ENCODE peak calls at places on chromosomes 7 and 10, in eight cellular contexts. C, S, L, M, D, E, X and G are unnamed samples.

GRCh38 chr10:102473445-102474331 is 22.3 kb upstream of the C10orf95 start:
- DNase-seq in C (no peak), E (no peak), M (no peak), D (no peak), X (peak), S (no peak), L (no peak), G (no peak)

GRCh38 chr10:30818010-30818660 is 188.6 kb upstream of the LYZL2 start:
- DNase-seq in S (peak), D (no peak), E (no peak), M (peak), X (peak), C (no peak), L (no peak), G (peak)

GRCh38 chr10:70265032-70265689 is 18.6 kb downstream of the NPFFR1 start:
- DNase-seq in M (no peak), X (no peak), S (no peak), D (no peak), E (no peak), L (no peak), C (no peak), G (peak)

GRCh38 chr10:51718804-51719291 is 19.5 kb upstream of the CSTF2T start:
- DNase-seq in D (no peak), X (no peak), C (peak), M (no peak), S (peak), E (no peak), L (no peak), G (no peak)

GRCh38 chr7:135981958-135982646 is 4.9 kb upstream of the MTPN start:
- DNase-seq in D (no peak), C (no peak), S (no peak), L (no peak), M (no peak), X (no peak), E (no peak), G (no peak)

GRCh38 chr10:73084209-73084608 is 12.5 kb downstream of the P4HA1 start:
- DNase-seq in S (no peak), C (no peak), X (no peak), E (no peak), D (no peak), M (no peak), L (no peak), G (no peak)

GRCh38 chr10:62384057-62384446 is 9.9 kb downstream of the ZNF365 start:
- DNase-seq in S (peak), M (no peak), E (peak), D (peak), X (no peak), L (no peak), C (no peak), G (peak)

GRCh38 chr7:1707756-1708611 is 37.9 kb downstream of the ELFN1 start:
- DNase-seq in E (no peak), L (no peak), D (no peak), X (no peak), M (peak), C (no peak), S (no peak), G (no peak)

GRCh38 chr7:76086070-76086469 is 38.2 kb downstream of the MDH2 start:
- DNase-seq in S (peak), D (no peak), E (no peak), X (no peak), M (no peak), C (no peak), L (no peak), G (no peak)

GRCh38 chr10:16639457-16639856 is 117.8 kb upstream of the C1QL3 start:
- DNase-seq in E (no peak), S (no peak), X (no peak), M (no peak), C (no peak), D (no peak), L (no peak), G (no peak)

GRCh38 chr10:60414877-60415585 is 25.4 kb upstream of the ANK3 start:
- DNase-seq in L (no peak), S (peak), E (no peak), M (no peak), D (peak), X (no peak), C (peak), G (no peak)

GRCh38 chr7:74059681-74060588 is 23.7 kb upstream of the LIMK1 start:
- DNase-seq in S (no peak), L (no peak), D (no peak), E (no peak), C (no peak), M (no peak), X (peak), G (no peak)

GRCh38 chr7:82413237-82413636 is 30.3 kb downstream of the CACNA2D1 start:
- DNase-seq in C (no peak), M (no peak), E (no peak), D (no peak), L (no peak), S (no peak), X (no peak), G (no peak)

GRCh38 chr7:27192546-27193334 is 7.2 kb downstream of the HOXA13 start:
- DNase-seq in X (peak), S (no peak), D (no peak), E (no peak), L (no peak), M (peak), C (no peak), G (no peak)

GRCh38 chr7:51316666-51317581 is at the start of gene COBL:
- DNase-seq in D (no peak), C (no peak), X (peak), E (no peak), S (no peak), L (no peak), M (no peak), G (no peak)

GRCh38 chr7:150383710-150384397 is 4.7 kb downstream of the ZNF775 start:
- DNase-seq in S (no peak), X (no peak), L (no peak), E (no peak), M (no peak), C (no peak), D (no peak), G (no peak)
- H3K4me3 ChIP-seq in S (no peak), X (no peak), L (no peak), E (no peak), M (no peak), C (no peak), D (no peak), G (no peak)

GRCh38 chr10:130074639-130075038 is 36.0 kb downstream of the C10orf143 start:
- DNase-seq in C (no peak), M (no peak), D (no peak), X (no peak), S (no peak), L (no peak), E (no peak), G (no peak)
- TF ChIP-seq CTCF in C (no peak), M (no peak), D (no peak), X (no peak), S (no peak), L (no peak), E (no peak), G (no peak)

GRCh38 chr10:785539-786214 is 96.2 kb upstream of the DIP2C start:
- DNase-seq in L (no peak), X (peak), S (no peak), C (no peak), E (no peak), M (no peak), D (no peak), G (no peak)

GRCh38 chr10:780536-781524 is 91.4 kb upstream of the DIP2C start:
- DNase-seq in E (no peak), C (no peak), M (no peak), S (no peak), X (peak), D (no peak), L (no peak), G (no peak)

GRCh38 chr10:784759-785538 is 95.5 kb upstream of the DIP2C start:
- DNase-seq in L (no peak), S (peak), D (peak), C (peak), M (peak), E (no peak), X (peak), G (no peak)

GRCh38 chr10:784377-784758 is 94.9 kb upstream of the DIP2C start:
- DNase-seq in S (no peak), M (peak), E (no peak), D (no peak), X (peak), C (no peak), L (no peak), G (no peak)

DNA sequence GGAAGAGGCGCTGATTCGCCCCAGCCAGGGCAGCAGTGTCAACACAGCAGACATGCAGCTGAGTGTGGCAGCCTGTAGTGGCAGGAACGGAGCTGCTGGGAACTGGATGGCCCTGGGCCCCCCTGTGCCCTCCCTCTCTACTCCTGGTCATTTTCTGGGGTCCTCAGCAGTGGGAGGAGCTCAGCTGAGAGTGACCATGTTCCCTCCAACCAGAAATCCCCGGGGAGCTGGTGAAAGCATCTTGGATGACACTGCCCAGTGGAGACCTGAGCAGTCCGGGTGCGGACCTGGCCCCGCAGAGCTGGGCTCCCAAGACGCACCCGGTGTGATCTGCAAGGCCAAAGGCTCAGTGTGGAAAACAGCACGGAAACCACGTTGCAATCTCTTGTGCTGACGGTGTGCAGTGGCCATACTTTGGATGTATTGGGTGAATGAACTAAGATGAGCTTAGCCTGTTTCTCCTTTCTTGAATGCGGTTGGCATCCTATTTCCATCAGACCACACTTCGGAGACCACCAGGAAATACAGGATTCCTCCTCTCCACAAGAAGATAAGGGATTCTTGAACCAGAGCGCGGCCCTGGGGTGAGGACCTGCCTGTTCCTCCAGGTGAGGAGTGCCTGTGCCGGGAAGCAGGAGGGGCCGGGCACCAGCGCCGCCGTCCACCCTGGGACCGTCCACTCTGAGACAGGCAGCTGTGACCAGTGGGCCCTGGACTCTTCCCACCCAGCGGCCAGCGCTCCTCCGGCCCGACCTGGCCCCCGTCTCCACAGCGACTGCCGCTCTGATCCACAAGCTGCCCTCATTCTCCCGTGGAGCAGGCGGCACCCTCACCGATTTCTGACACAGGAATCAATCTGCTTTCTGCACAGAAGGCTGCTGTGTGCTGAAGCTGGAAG is 93.5 kb upstream of the DIP2C start:
- DNase-seq in E (no peak), D (no peak), L (no peak), X (peak), C (no peak), S (no peak), M (peak), G (no peak)
- H3K4me3 ChIP-seq in E (no peak), D (no peak), L (no peak), X (no peak), C (no peak), S (no peak), M (no peak), G (no peak)

GRCh38 chr10:18472977-18473376 is 178.4 kb downstream of the NSUN6 start:
- DNase-seq in M (no peak), S (no peak), C (no peak), X (no peak), L (no peak), E (no peak), D (no peak), G (peak)
- TF ChIP-seq CTCF in M (no peak), S (no peak), C (no peak), X (no peak), L (peak), E (no peak), D (no peak), G (peak)

GRCh38 chr10:59283456-59284082 is 78.8 kb downstream of the FAM13C start:
- DNase-seq in S (peak), C (no peak), X (peak), M (no peak), L (no peak), D (no peak), E (no peak), G (no peak)
- H3K4me3 ChIP-seq in S (no peak), C (no peak), X (peak), M (no peak), L (no peak), D (no peak), E (no peak), G (no peak)

GRCh38 chr7:63112764-63113712 is 885.6 kb upstream of the ZNF722 start:
- DNase-seq in D (no peak), S (no peak), L (no peak), M (no peak), X (no peak), E (no peak), C (no peak), G (no peak)
- TF ChIP-seq CTCF in D (no peak), S (no peak), L (peak), M (no peak), X (no peak), E (no peak), C (no peak), G (peak)

GRCh38 chr7:33814400-33814799 is 90.9 kb upstream of the BMPER start:
- DNase-seq in L (no peak), D (no peak), E (no peak), X (no peak), S (no peak), M (no peak), C (no peak), G (no peak)
- H3K4me3 ChIP-seq in L (no peak), D (no peak), E (no peak), X (peak), S (no peak), M (no peak), C (no peak), G (no peak)

DNA sequence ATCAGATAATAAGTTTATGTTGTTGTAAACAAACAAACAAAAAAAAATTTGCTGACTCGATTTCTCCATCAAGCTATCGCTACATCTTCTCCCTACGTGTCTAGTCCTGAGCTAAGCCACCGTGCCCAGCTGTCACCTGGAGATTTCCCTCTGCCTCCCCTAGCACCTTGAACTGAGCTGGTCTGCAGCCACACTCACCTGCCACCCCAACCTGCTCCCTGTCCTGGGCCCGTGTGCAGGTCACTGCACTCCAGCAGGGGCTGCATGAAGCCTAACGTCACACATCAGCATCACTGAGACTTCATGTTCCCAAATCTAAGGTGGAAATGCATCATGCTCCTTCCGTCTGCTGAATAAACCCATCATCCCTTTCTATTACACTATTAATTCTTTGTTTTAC is 44.4 kb downstream of the TEX36 start:
- DNase-seq in C (no peak), E (no peak), L (no peak), X (no peak), M (no peak), S (no peak), D (no peak), G (no peak)
- TF ChIP-seq CTCF in C (no peak), E (no peak), L (no peak), X (no peak), M (no peak), S (no peak), D (no peak), G (no peak)

GRCh38 chr7:18495412-18496335 is at the start of gene HDAC9:
- DNase-seq in S (peak), E (no peak), L (peak), C (no peak), D (no peak), M (peak), X (peak), G (peak)
- H3K4me3 ChIP-seq in S (peak), E (peak), L (peak), C (peak), D (peak), M (peak), X (peak), G (peak)